ENCODE peak calls at places on chromosomes 7 and 10, in ten cellular contexts. One of them, this sample, is unnamed.

GRCh38 chr7:151987748-151988529 is 31.7 kb downstream of the GALNTL5 start:
- DNase-seq in brain microvascular endothelial cell: peak
- DNase-seq in nephron progenitor cell: no peak
- DNase-seq in hepatocyte: no peak
- DNase-seq in body of pancreas: no peak
- DNase-seq in NB4: no peak
- DNase-seq in MCF 10A: no peak
- DNase-seq in GM12864: no peak
- DNase-seq in cardiac muscle cell: peak
- DNase-seq in endothelial cell: no peak
- DNase-seq in this sample: no peak

GRCh38 chr10:88911121-88911520 is 31.1 kb downstream of the STAMBPL1 start:
- DNase-seq in nephron progenitor cell: no peak
- DNase-seq in hepatocyte: no peak
- DNase-seq in NB4: no peak
- DNase-seq in cardiac muscle cell: no peak
- DNase-seq in brain microvascular endothelial cell: no peak
- DNase-seq in endothelial cell: no peak
- DNase-seq in MCF 10A: no peak
- DNase-seq in GM12864: no peak
- DNase-seq in body of pancreas: no peak
- DNase-seq in this sample: no peak

GRCh38 chr10:73967022-73967429 is 30.9 kb upstream of the VCL start:
- DNase-seq in NB4: no peak
- DNase-seq in hepatocyte: no peak
- DNase-seq in body of pancreas: no peak
- DNase-seq in brain microvascular endothelial cell: no peak
- DNase-seq in nephron progenitor cell: no peak
- DNase-seq in endothelial cell: no peak
- DNase-seq in cardiac muscle cell: no peak
- DNase-seq in MCF 10A: no peak
- DNase-seq in GM12864: no peak
- DNase-seq in this sample: no peak

GRCh38 chr10:114694735-114695134 is 36.7 kb upstream of the ABLIM1 start:
- DNase-seq in nephron progenitor cell: peak
- DNase-seq in NB4: peak
- DNase-seq in cardiac muscle cell: peak
- DNase-seq in GM12864: no peak
- DNase-seq in endothelial cell: peak
- DNase-seq in brain microvascular endothelial cell: no peak
- DNase-seq in hepatocyte: peak
- DNase-seq in body of pancreas: peak
- DNase-seq in MCF 10A: peak
- DNase-seq in this sample: no peak

GRCh38 chr10:454860-455259 is 234.6 kb downstream of the DIP2C start:
- DNase-seq in endothelial cell: no peak
- DNase-seq in GM12864: no peak
- DNase-seq in MCF 10A: peak
- DNase-seq in hepatocyte: peak
- DNase-seq in cardiac muscle cell: peak
- DNase-seq in body of pancreas: no peak
- DNase-seq in NB4: no peak
- DNase-seq in nephron progenitor cell: no peak
- DNase-seq in brain microvascular endothelial cell: peak
- DNase-seq in this sample: peak

GRCh38 chr10:54402576-54402975 is 398.5 kb downstream of the PCDH15 start:
- DNase-seq in endothelial cell: peak
- DNase-seq in cardiac muscle cell: peak
- DNase-seq in body of pancreas: no peak
- DNase-seq in GM12864: no peak
- DNase-seq in hepatocyte: peak
- DNase-seq in brain microvascular endothelial cell: no peak
- DNase-seq in NB4: peak
- DNase-seq in MCF 10A: peak
- DNase-seq in nephron progenitor cell: peak
- DNase-seq in this sample: no peak

GRCh38 chr10:100993986-100994708 is 5.5 kb upstream of the LZTS2 start:
- DNase-seq in nephron progenitor cell: peak
- DNase-seq in cardiac muscle cell: peak
- DNase-seq in hepatocyte: peak
- DNase-seq in GM12864: no peak
- DNase-seq in endothelial cell: peak
- DNase-seq in brain microvascular endothelial cell: peak
- DNase-seq in MCF 10A: peak
- DNase-seq in body of pancreas: no peak
- DNase-seq in NB4: no peak
- DNase-seq in this sample: peak

GRCh38 chr7:13179011-13179574 is 491.7 kb downstream of the ARL4A start:
- DNase-seq in GM12864: no peak
- DNase-seq in endothelial cell: no peak
- DNase-seq in body of pancreas: no peak
- DNase-seq in nephron progenitor cell: no peak
- DNase-seq in brain microvascular endothelial cell: no peak
- DNase-seq in cardiac muscle cell: peak
- DNase-seq in hepatocyte: no peak
- DNase-seq in MCF 10A: peak
- DNase-seq in NB4: peak
- DNase-seq in this sample: no peak

GRCh38 chr7:150322833-150323681 is at the start of the genes ACTR3C and LRRC61:
- DNase-seq in brain microvascular endothelial cell: no peak
- DNase-seq in NB4: peak
- DNase-seq in MCF 10A: peak
- DNase-seq in hepatocyte: peak
- DNase-seq in endothelial cell: no peak
- DNase-seq in nephron progenitor cell: no peak
- DNase-seq in body of pancreas: peak
- DNase-seq in cardiac muscle cell: peak
- DNase-seq in GM12864: no peak
- DNase-seq in this sample: no peak

GRCh38 chr7:137930616-137931015 is 71.3 kb downstream of the CREB3L2 start:
- DNase-seq in NB4: no peak
- DNase-seq in endothelial cell: no peak
- DNase-seq in MCF 10A: peak
- DNase-seq in brain microvascular endothelial cell: peak
- DNase-seq in cardiac muscle cell: peak
- DNase-seq in body of pancreas: no peak
- DNase-seq in nephron progenitor cell: no peak
- DNase-seq in hepatocyte: no peak
- DNase-seq in GM12864: no peak
- DNase-seq in this sample: peak

GRCh38 chr10:91924212-91925021 is 847 bp downstream of the BTAF1 start:
- DNase-seq in hepatocyte: no peak
- DNase-seq in brain microvascular endothelial cell: no peak
- DNase-seq in NB4: no peak
- DNase-seq in body of pancreas: no peak
- DNase-seq in GM12864: no peak
- DNase-seq in cardiac muscle cell: no peak
- DNase-seq in endothelial cell: no peak
- DNase-seq in nephron progenitor cell: no peak
- DNase-seq in MCF 10A: no peak
- DNase-seq in this sample: no peak

GRCh38 chr10:79149662-79150443 is 81.1 kb downstream of the ZMIZ1 start:
- DNase-seq in cardiac muscle cell: peak
- DNase-seq in endothelial cell: no peak
- DNase-seq in nephron progenitor cell: peak
- DNase-seq in body of pancreas: peak
- DNase-seq in NB4: peak
- DNase-seq in MCF 10A: peak
- DNase-seq in hepatocyte: peak
- DNase-seq in GM12864: no peak
- DNase-seq in brain microvascular endothelial cell: peak
- DNase-seq in this sample: peak

GRCh38 chr10:127851661-127852205 is 41.0 kb downstream of the CLRN3 start:
- DNase-seq in NB4: no peak
- DNase-seq in body of pancreas: no peak
- DNase-seq in endothelial cell: no peak
- DNase-seq in cardiac muscle cell: no peak
- DNase-seq in hepatocyte: no peak
- DNase-seq in nephron progenitor cell: no peak
- DNase-seq in MCF 10A: no peak
- DNase-seq in GM12864: no peak
- DNase-seq in brain microvascular endothelial cell: no peak
- DNase-seq in this sample: no peak

GRCh38 chr7:96993980-96994379 is 11.4 kb upstream of the DLX6 start:
- DNase-seq in NB4: no peak
- DNase-seq in hepatocyte: no peak
- DNase-seq in body of pancreas: no peak
- DNase-seq in endothelial cell: no peak
- DNase-seq in brain microvascular endothelial cell: no peak
- DNase-seq in nephron progenitor cell: no peak
- DNase-seq in MCF 10A: no peak
- DNase-seq in cardiac muscle cell: no peak
- DNase-seq in GM12864: no peak
- DNase-seq in this sample: no peak

GRCh38 chr7:138978541-138979184 is 2.5 kb downstream of the KIAA1549 start:
- DNase-seq in endothelial cell: no peak
- DNase-seq in GM12864: no peak
- DNase-seq in MCF 10A: no peak
- DNase-seq in body of pancreas: no peak
- DNase-seq in nephron progenitor cell: no peak
- DNase-seq in hepatocyte: no peak
- DNase-seq in NB4: no peak
- DNase-seq in cardiac muscle cell: no peak
- DNase-seq in brain microvascular endothelial cell: no peak
- DNase-seq in this sample: no peak

GRCh38 chr7:111424768-111425167 is 137.5 kb downstream of the IMMP2L start:
- DNase-seq in body of pancreas: no peak
- DNase-seq in brain microvascular endothelial cell: peak
- DNase-seq in endothelial cell: no peak
- DNase-seq in MCF 10A: no peak
- DNase-seq in nephron progenitor cell: no peak
- DNase-seq in cardiac muscle cell: no peak
- DNase-seq in NB4: no peak
- DNase-seq in GM12864: no peak
- DNase-seq in hepatocyte: peak
- DNase-seq in this sample: peak

GRCh38 chr10:79206300-79207095 is 137.7 kb downstream of the ZMIZ1 start:
- DNase-seq in GM12864: no peak
- DNase-seq in NB4: no peak
- DNase-seq in nephron progenitor cell: no peak
- DNase-seq in endothelial cell: no peak
- DNase-seq in hepatocyte: no peak
- DNase-seq in MCF 10A: no peak
- DNase-seq in cardiac muscle cell: no peak
- DNase-seq in body of pancreas: no peak
- DNase-seq in brain microvascular endothelial cell: no peak
- DNase-seq in this sample: no peak

GRCh38 chr10:102595293-102595692 is 49.0 kb upstream of the TRIM8 start:
- DNase-seq in GM12864: no peak
- DNase-seq in hepatocyte: no peak
- DNase-seq in MCF 10A: no peak
- DNase-seq in NB4: no peak
- DNase-seq in body of pancreas: no peak
- DNase-seq in nephron progenitor cell: no peak
- DNase-seq in cardiac muscle cell: no peak
- DNase-seq in endothelial cell: no peak
- DNase-seq in brain microvascular endothelial cell: no peak
- DNase-seq in this sample: no peak

GRCh38 chr10:104209575-104210198 is 22.5 kb downstream of the CFAP43 start:
- DNase-seq in hepatocyte: peak
- DNase-seq in body of pancreas: peak
- DNase-seq in nephron progenitor cell: peak
- DNase-seq in MCF 10A: peak
- DNase-seq in cardiac muscle cell: peak
- DNase-seq in GM12864: no peak
- DNase-seq in NB4: peak
- DNase-seq in endothelial cell: peak
- DNase-seq in brain microvascular endothelial cell: peak
- DNase-seq in this sample: peak

GRCh38 chr7:50614721-50615518 is 49.7 kb upstream of the DDC start:
- DNase-seq in NB4: peak
- DNase-seq in body of pancreas: no peak
- DNase-seq in nephron progenitor cell: no peak
- DNase-seq in cardiac muscle cell: peak
- DNase-seq in GM12864: no peak
- DNase-seq in hepatocyte: peak
- DNase-seq in brain microvascular endothelial cell: no peak
- DNase-seq in endothelial cell: no peak
- DNase-seq in MCF 10A: no peak
- DNase-seq in this sample: no peak
- TF ChIP-seq CTCF in NB4: peak
- TF ChIP-seq CTCF in body of pancreas: peak
- TF ChIP-seq CTCF in nephron progenitor cell: no peak
- TF ChIP-seq CTCF in cardiac muscle cell: peak
- TF ChIP-seq CTCF in GM12864: peak
- TF ChIP-seq CTCF in hepatocyte: peak
- TF ChIP-seq CTCF in brain microvascular endothelial cell: peak
- TF ChIP-seq CTCF in endothelial cell: no peak
- TF ChIP-seq CTCF in MCF 10A: no peak
- TF ChIP-seq CTCF in this sample: peak

GRCh38 chr7:140645166-140645565 is 4.6 kb upstream of the DENND2A start:
- DNase-seq in hepatocyte: no peak
- DNase-seq in MCF 10A: peak
- DNase-seq in endothelial cell: peak
- DNase-seq in cardiac muscle cell: no peak
- DNase-seq in NB4: peak
- DNase-seq in nephron progenitor cell: no peak
- DNase-seq in GM12864: no peak
- DNase-seq in brain microvascular endothelial cell: no peak
- DNase-seq in body of pancreas: no peak
- DNase-seq in this sample: no peak
- TF ChIP-seq CTCF in hepatocyte: no peak
- TF ChIP-seq CTCF in MCF 10A: peak
- TF ChIP-seq CTCF in endothelial cell: peak
- TF ChIP-seq CTCF in cardiac muscle cell: peak
- TF ChIP-seq CTCF in NB4: peak
- TF ChIP-seq CTCF in nephron progenitor cell: peak
- TF ChIP-seq CTCF in GM12864: peak
- TF ChIP-seq CTCF in brain microvascular endothelial cell: peak
- TF ChIP-seq CTCF in body of pancreas: no peak
- TF ChIP-seq CTCF in this sample: peak

GRCh38 chr10:72086466-72087391 is 1.6 kb downstream of the SPOCK2 start:
- DNase-seq in endothelial cell: no peak
- DNase-seq in cardiac muscle cell: no peak
- DNase-seq in nephron progenitor cell: peak
- DNase-seq in body of pancreas: no peak
- DNase-seq in GM12864: no peak
- DNase-seq in NB4: no peak
- DNase-seq in MCF 10A: no peak
- DNase-seq in hepatocyte: no peak
- DNase-seq in brain microvascular endothelial cell: no peak
- DNase-seq in this sample: no peak
- TF ChIP-seq CTCF in endothelial cell: no peak
- TF ChIP-seq CTCF in cardiac muscle cell: no peak
- TF ChIP-seq CTCF in nephron progenitor cell: no peak
- TF ChIP-seq CTCF in body of pancreas: no peak
- TF ChIP-seq CTCF in GM12864: no peak
- TF ChIP-seq CTCF in NB4: no peak
- TF ChIP-seq CTCF in MCF 10A: no peak
- TF ChIP-seq CTCF in hepatocyte: no peak
- TF ChIP-seq CTCF in brain microvascular endothelial cell: no peak
- TF ChIP-seq CTCF in this sample: no peak

DNA sequence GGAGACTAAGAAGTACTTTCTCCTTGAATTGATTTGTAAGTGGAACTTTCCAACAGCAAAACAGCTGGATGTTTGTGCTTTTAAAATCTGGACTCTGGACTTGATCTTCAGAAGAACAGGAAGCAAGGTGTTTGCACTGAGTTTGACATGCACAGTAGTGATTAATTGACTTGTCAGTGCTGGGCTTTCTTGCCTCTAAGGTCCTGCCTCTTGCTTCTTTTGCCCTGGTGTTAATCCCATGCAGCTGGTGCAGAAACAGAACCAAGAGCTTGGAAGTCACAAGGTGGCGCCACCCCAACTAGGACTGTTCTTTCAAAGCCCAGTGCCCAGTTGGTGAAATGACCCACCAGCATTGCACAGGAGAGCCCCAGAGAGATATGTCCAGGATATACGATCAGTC is 66.8 kb upstream of the SEPHS1 start:
- DNase-seq in nephron progenitor cell: no peak
- DNase-seq in endothelial cell: peak
- DNase-seq in cardiac muscle cell: peak
- DNase-seq in NB4: peak
- DNase-seq in hepatocyte: peak
- DNase-seq in body of pancreas: peak
- DNase-seq in GM12864: no peak
- DNase-seq in MCF 10A: peak
- DNase-seq in brain microvascular endothelial cell: peak
- DNase-seq in this sample: peak
- TF ChIP-seq CTCF in nephron progenitor cell: no peak
- TF ChIP-seq CTCF in endothelial cell: no peak
- TF ChIP-seq CTCF in cardiac muscle cell: peak
- TF ChIP-seq CTCF in NB4: no peak
- TF ChIP-seq CTCF in hepatocyte: no peak
- TF ChIP-seq CTCF in body of pancreas: peak
- TF ChIP-seq CTCF in GM12864: peak
- TF ChIP-seq CTCF in MCF 10A: peak
- TF ChIP-seq CTCF in brain microvascular endothelial cell: peak
- TF ChIP-seq CTCF in this sample: peak